ENCODE peak calls at places on chromosomes 3 and 15, in nine cellular contexts. U is endothelial cell of umbilical vein, J is breast epithelium, Y is heart left ventricle, V is sigmoid colon, D is A549, P is testis, X is body of pancreas, L is HCT116. A is an unnamed sample.
A peak's percentile ranks its signal among the peaks of the same experiment; 100 is the strongest.

GRCh38 chr3:77464106-77464688 is 424.3 kb downstream of the ROBO2 start:
- DNase-seq in L (no peak), Y (no peak), P (no peak), J (no peak), D (no peak), U (no peak), V (no peak), X (no peak), A (no peak)

GRCh38 chr15:36130641-36131310 is 448.6 kb upstream of the CDIN1 start:
- DNase-seq in V (no peak), Y (no peak), P (no peak), L (no peak), D (no peak), U (no peak), X (no peak), J (no peak), A (no peak)

GRCh38 chr15:58285921-58286278 is 145.9 kb upstream of the LIPC start:
- DNase-seq in L (no peak), X (no peak), Y (no peak), D (no peak), P (no peak), V (no peak), U (no peak), J (no peak), A (no peak)

GRCh38 chr3:124862006-124862405 is 25.2 kb downstream of the ITGB5 start:
- DNase-seq in U (no peak), D (no peak), P (no peak), L (no peak), J (no peak), Y (no peak), X (no peak), V (peak; percentile 34), A (no peak)

GRCh38 chr3:44179251-44179650 is 62.4 kb upstream of the TOPAZ1 start:
- DNase-seq in J (no peak), X (no peak), U (no peak), Y (no peak), D (no peak), L (no peak), V (no peak), P (no peak), A (no peak)

GRCh38 chr3:63798873-63799272 is 20.2 kb upstream of the C3orf49 start:
- DNase-seq in L (no peak), U (no peak), P (no peak), X (no peak), V (no peak), J (no peak), D (no peak), Y (no peak), A (no peak)

GRCh38 chr3:104578558-104578957 is 788.2 kb upstream of the ALCAM start:
- DNase-seq in X (no peak), J (no peak), U (no peak), P (no peak), L (no peak), Y (no peak), D (no peak), V (no peak), A (no peak)

GRCh38 chr3:126339466-126339865 is 17.7 kb downstream of the KLF15 start:
- DNase-seq in U (no peak), L (no peak), J (no peak), V (peak; percentile 60), X (no peak), D (no peak), P (no peak), Y (peak; percentile 2), A (peak; percentile 56)

GRCh38 chr3:44648564-44649229 is at the start of gene ZNF35:
- DNase-seq in Y (peak; percentile 75), J (peak; percentile 28), P (peak; percentile 89), V (peak; percentile 85), X (peak; percentile 72), L (peak; percentile 87), U (peak; percentile 84), D (peak; percentile 92), A (peak; percentile 55)

GRCh38 chr3:142886938-142887337 is 1.9 kb downstream of the PCOLCE2 start:
- DNase-seq in Y (no peak), J (no peak), L (no peak), U (no peak), P (no peak), X (no peak), V (no peak), D (peak; percentile 18), A (no peak)
- TF ChIP-seq POLR2A in Y (no peak), J (no peak), L (no peak), U (no peak), P (no peak), X (no peak), V (no peak), D (no peak), A (no peak)

GRCh38 chr3:138945646-138946553 is 1.0 kb downstream of the FOXL2 start:
- DNase-seq in L (no peak), Y (no peak), U (no peak), V (no peak), X (peak; percentile 55), D (peak; percentile 75), J (no peak), P (peak; percentile 18), A (peak; percentile 79)
- TF ChIP-seq CTCF in L (no peak), Y (no peak), U (peak; percentile 27), V (no peak), X (no peak), D (peak; percentile 39), J (no peak), P (no peak), A (no peak)

GRCh38 chr15:64209680-64210334 is 47.0 kb upstream of the PPIB start:
- DNase-seq in V (no peak), U (peak; percentile 77), D (peak; percentile 64), P (no peak), X (no peak), L (peak; percentile 33), Y (no peak), J (no peak), A (no peak)
- TF ChIP-seq POLR2A in V (no peak), U (no peak), D (no peak), P (no peak), X (no peak), L (no peak), Y (no peak), J (no peak), A (no peak)

DNA sequence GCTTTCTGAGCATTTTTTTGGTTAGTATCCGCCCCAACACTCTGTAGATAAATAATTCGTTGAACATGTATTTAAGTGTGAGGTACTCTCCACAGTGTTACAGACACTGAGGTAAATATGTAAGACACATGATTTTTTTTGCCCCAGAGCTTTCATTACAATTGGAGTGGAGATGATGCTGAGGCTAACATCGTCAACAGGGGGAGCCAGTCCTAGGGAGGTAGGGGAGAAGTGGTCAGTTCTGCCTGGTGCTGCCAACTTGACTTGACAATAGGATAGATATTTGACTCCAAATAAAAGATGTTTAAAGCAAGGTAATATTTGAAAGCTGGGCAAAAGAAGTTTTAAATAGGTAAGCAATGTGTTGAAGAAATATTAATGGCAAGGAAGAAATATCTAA is 295.7 kb downstream of the UNC13C start:
- DNase-seq in P (peak; percentile 43), J (no peak), V (no peak), U (no peak), Y (no peak), D (peak; percentile 9), L (no peak), X (no peak), A (no peak)
- TF ChIP-seq CTCF in P (peak; percentile 24), J (no peak), V (no peak), U (no peak), Y (no peak), D (no peak), L (no peak), X (no peak), A (no peak)

GRCh38 chr3:50327943-50328691 is at the start of gene TUSC2:
- DNase-seq in D (peak; percentile 93), X (peak; percentile 99), P (peak; percentile 99), U (peak; percentile 97), Y (peak; percentile 96), J (peak; percentile 97), L (peak; percentile 93), V (peak; percentile 99), A (peak; percentile 100)
- TF ChIP-seq POLR2A in D (peak; percentile 72), X (peak; percentile 86), P (no peak), U (peak; percentile 96), Y (peak; percentile 82), J (peak; percentile 56), L (no peak), V (peak; percentile 76), A (no peak)

DNA sequence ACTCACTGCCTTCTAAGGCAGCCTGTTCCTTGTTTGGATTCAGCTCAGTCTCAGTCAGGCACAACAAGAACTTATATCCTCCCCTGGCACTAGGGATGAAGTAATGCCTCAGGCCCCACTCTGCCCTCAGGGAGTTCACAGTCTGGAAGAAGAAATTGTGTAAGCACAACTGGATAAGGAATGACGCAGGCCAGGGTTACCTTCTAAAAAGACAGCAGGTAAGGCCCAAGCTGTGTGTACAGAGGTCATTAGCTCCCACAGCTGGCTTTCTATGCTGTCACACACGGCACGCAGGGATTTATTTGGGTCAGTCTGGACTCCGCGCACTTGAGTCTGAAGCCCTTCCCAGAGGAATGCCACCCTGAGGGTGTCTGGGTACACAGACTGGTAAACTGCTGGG is 82.9 kb downstream of the IQSEC1 start:
- DNase-seq in X (no peak), P (no peak), D (no peak), L (no peak), U (no peak), V (no peak), Y (no peak), J (peak; percentile 54), A (no peak)
- TF ChIP-seq CTCF in X (no peak), P (no peak), D (no peak), L (no peak), U (no peak), V (no peak), Y (no peak), J (no peak), A (no peak)

GRCh38 chr3:122793568-122794416 is at the start of gene HSPBAP1:
- DNase-seq in Y (peak; percentile 93), X (peak; percentile 89), D (peak; percentile 92), U (peak; percentile 96), V (peak; percentile 96), P (peak; percentile 97), L (peak; percentile 87), J (peak; percentile 92), A (peak; percentile 96)
- TF ChIP-seq POLR2A in Y (peak; percentile 54), X (peak; percentile 78), D (peak; percentile 74), U (peak; percentile 68), V (peak; percentile 46), P (peak; percentile 5), L (peak; percentile 51), J (no peak), A (no peak)

GRCh38 chr3:99534951-99535704 is 103.3 kb upstream of the COL8A1 start:
- DNase-seq in P (no peak), X (no peak), V (no peak), D (no peak), Y (no peak), L (no peak), J (no peak), U (peak; percentile 34), A (no peak)
- TF ChIP-seq CTCF in P (no peak), X (no peak), V (no peak), D (no peak), Y (no peak), L (no peak), J (no peak), U (no peak), A (no peak)